ENCODE peak calls at places on chromosomes 5 and 9, in six cellular contexts. H is GM23248, A is neural progenitor cell, D is OCI-LY7, V is PC-3, Q is fibroblast of lung. G is an unnamed sample. For H3K4me1 and H3K9me3, the result is how much of the 10 kb centered on the place peaks cover.

GRCh38 chr5:181043285-181044092 is 3.4 kb downstream of the BTNL9 start:
- DNase-seq in A (no peak), Q (no peak), D (peak), H (no peak), V (peak), G (no peak)

GRCh38 chr5:31192442-31192841 is 1.0 kb upstream of the CDH6 start:
- DNase-seq in V (no peak), Q (no peak), D (no peak), H (no peak), A (peak), G (peak)

GRCh38 chr5:4246447-4246846 is 650.8 kb downstream of the IRX1 start:
- DNase-seq in A (no peak), D (no peak), Q (no peak), H (no peak), V (no peak), G (no peak)

GRCh38 chr9:131674425-131675421 is 65.2 kb downstream of the RAPGEF1 start:
- DNase-seq in D (peak), Q (no peak), A (no peak), V (no peak), H (no peak), G (no peak)

GRCh38 chr5:8769631-8770030 is 776.2 kb downstream of the SEMA5A start:
- DNase-seq in Q (no peak), V (peak), A (no peak), D (no peak), H (no peak), G (no peak)

GRCh38 chr5:87147441-87147840 is 120.2 kb upstream of the RASA1 start:
- DNase-seq in Q (no peak), V (no peak), H (peak), A (no peak), D (no peak), G (no peak)

GRCh38 chr5:53041740-53042139 is 52.6 kb downstream of the ITGA2 start:
- DNase-seq in Q (no peak), A (no peak), V (no peak), D (no peak), H (no peak), G (no peak)

GRCh38 chr5:117943120-117943519 is 1045.2 kb downstream of the DTWD2 start:
- DNase-seq in H (no peak), D (no peak), V (no peak), A (no peak), Q (no peak), G (no peak)

GRCh38 chr9:21506910-21507795 is 25.0 kb upstream of the IFNE start:
- DNase-seq in A (no peak), V (peak), Q (peak), D (no peak), H (peak), G (no peak)

GRCh38 chr9:35603506-35603985 is 1.5 kb upstream of the TESK1 start:
- DNase-seq in Q (peak), V (peak), D (no peak), A (no peak), H (peak), G (peak)

GRCh38 chr5:82164109-82164956 is 113.8 kb downstream of the RPS23 start:
- DNase-seq in D (no peak), V (peak), H (peak), A (no peak), Q (peak), G (no peak)

GRCh38 chr5:6705088-6705487 is 8.1 kb upstream of the TENT4A start:
- DNase-seq in A (no peak), Q (no peak), V (no peak), H (no peak), D (no peak), G (no peak)

GRCh38 chr5:56615750-56616149 is 199.6 kb upstream of the MAP3K1 start:
- DNase-seq in A (no peak), H (no peak), D (no peak), V (no peak), Q (peak), G (no peak)

GRCh38 chr5:67648201-67648671 is 451.6 kb upstream of the CD180 start:
- DNase-seq in A (no peak), D (no peak), H (peak), Q (peak), V (no peak), G (no peak)

GRCh38 chr9:98120476-98120875 is 1.5 kb upstream of the TRIM14 start:
- DNase-seq in Q (no peak), A (no peak), D (no peak), V (no peak), H (no peak), G (no peak)

GRCh38 chr9:108108802-108109448 is 619.4 kb upstream of the KLF4 start:
- DNase-seq in Q (peak), D (no peak), A (no peak), H (peak), V (peak), G (no peak)

GRCh38 chr9:123217148-123217585 is 51.2 kb downstream of the STRBP start:
- DNase-seq in Q (peak), D (no peak), H (no peak), A (no peak), V (no peak), G (peak)

GRCh38 chr5:96114736-96115466 is 153.2 kb upstream of the ELL2 start:
- DNase-seq in D (no peak), V (peak), H (peak), Q (peak), A (no peak), G (no peak)

GRCh38 chr9:96512240-96512639 is 62.3 kb downstream of the HABP4 start:
- DNase-seq in H (no peak), Q (no peak), D (no peak), V (no peak), A (no peak), G (no peak)

GRCh38 chr9:95772320-95773060 is 103.0 kb upstream of the ERCC6L2 start:
- DNase-seq in A (peak), D (no peak), V (peak), Q (peak), H (peak), G (peak)

GRCh38 chr5:127406326-127407121 is 110.9 kb upstream of the PRRC1 start:
- DNase-seq in D (no peak), H (no peak), V (no peak), Q (no peak), A (peak), G (no peak)

GRCh38 chr9:124008855-124009834 is 2.4 kb upstream of the LHX2 start:
- DNase-seq in D (no peak), A (peak), Q (no peak), V (no peak), H (no peak), G (peak)

GRCh38 chr9:85859751-85860150 is 81.2 kb upstream of the NAA35 start:
- DNase-seq in H (no peak), D (no peak), Q (no peak), V (peak), A (no peak), G (no peak)

GRCh38 chr5:138953370-138954256 is 78.5 kb upstream of the LRRTM2 start:
- DNase-seq in A (no peak), D (no peak), Q (peak), H (peak), V (no peak), G (peak)

GRCh38 chr9:77569335-77569734 is 78.8 kb downstream of the GNA14 start:
- DNase-seq in D (no peak), V (no peak), Q (no peak), H (no peak), A (no peak), G (no peak)

GRCh38 chr9:14372437-14373318 is 58.7 kb upstream of the NFIB start:
- DNase-seq in Q (peak), H (peak), V (peak), A (no peak), D (no peak), G (no peak)

GRCh38 chr5:156718985-156719384 is 131.1 kb upstream of the PPP1R2B start:
- DNase-seq in H (no peak), D (peak), Q (no peak), V (no peak), A (no peak), G (no peak)

GRCh38 chr9:35972093-35972492 is 14.1 kb upstream of the OR2S2 start:
- DNase-seq in V (no peak), H (no peak), D (no peak), A (peak), Q (no peak), G (peak)

GRCh38 chr5:96336351-96336985 is 96.6 kb downstream of the PCSK1 start:
- DNase-seq in H (peak), D (peak), Q (peak), V (peak), A (peak), G (peak)

GRCh38 chr5:124111886-124112285 is 599.9 kb downstream of the CSNK1G3 start:
- DNase-seq in A (no peak), V (peak), D (no peak), H (peak), Q (no peak), G (no peak)

GRCh38 chr5:14560091-14560595 is 21.4 kb upstream of the OTULINL start:
- DNase-seq in D (no peak), Q (no peak), A (peak), V (no peak), H (no peak), G (no peak)

GRCh38 chr9:4106744-4107143 is 193.1 kb downstream of the GLIS3 start:
- DNase-seq in V (no peak), A (no peak), D (no peak), H (peak), Q (peak), G (peak)

GRCh38 chr9:92133949-92134604 is 18.9 kb upstream of the SPTLC1 start:
- DNase-seq in Q (peak), V (peak), A (peak), D (peak), H (peak), G (peak)

GRCh38 chr9:33623658-33624586 is 99.9 kb downstream of the ANKRD18B start:
- DNase-seq in Q (peak), A (peak), H (peak), V (peak), D (peak), G (peak)

GRCh38 chr5:67058998-67059746 is 137.4 kb downstream of the CD180 start:
- DNase-seq in D (no peak), V (no peak), Q (no peak), H (peak), A (peak), G (no peak)

GRCh38 chr5:137649228-137649890 is 86.5 kb downstream of the KLHL3 start:
- DNase-seq in V (no peak), Q (peak), H (peak), D (no peak), A (no peak), G (peak)

GRCh38 chr5:31317642-31318041 is 124.2 kb downstream of the CDH6 start:
- DNase-seq in V (no peak), H (no peak), D (no peak), A (peak), Q (no peak), G (no peak)

GRCh38 chr9:113522858-113523257 is 59.3 kb downstream of the RGS3 start:
- DNase-seq in H (no peak), V (no peak), Q (no peak), A (no peak), D (no peak), G (no peak)
- H3K4me1 ChIP-seq in H (under half), V (under half), Q (under half), A (under half), D (half or more), G (under half)

GRCh38 chr9:93669116-93669957 is 93.0 kb downstream of the PHF2 start:
- DNase-seq in D (no peak), Q (no peak), A (no peak), V (no peak), H (peak), G (peak)
- H3K9me3 ChIP-seq in D (under half), Q (under half), A (under half), V (under half), H (under half), G (under half)

DNA sequence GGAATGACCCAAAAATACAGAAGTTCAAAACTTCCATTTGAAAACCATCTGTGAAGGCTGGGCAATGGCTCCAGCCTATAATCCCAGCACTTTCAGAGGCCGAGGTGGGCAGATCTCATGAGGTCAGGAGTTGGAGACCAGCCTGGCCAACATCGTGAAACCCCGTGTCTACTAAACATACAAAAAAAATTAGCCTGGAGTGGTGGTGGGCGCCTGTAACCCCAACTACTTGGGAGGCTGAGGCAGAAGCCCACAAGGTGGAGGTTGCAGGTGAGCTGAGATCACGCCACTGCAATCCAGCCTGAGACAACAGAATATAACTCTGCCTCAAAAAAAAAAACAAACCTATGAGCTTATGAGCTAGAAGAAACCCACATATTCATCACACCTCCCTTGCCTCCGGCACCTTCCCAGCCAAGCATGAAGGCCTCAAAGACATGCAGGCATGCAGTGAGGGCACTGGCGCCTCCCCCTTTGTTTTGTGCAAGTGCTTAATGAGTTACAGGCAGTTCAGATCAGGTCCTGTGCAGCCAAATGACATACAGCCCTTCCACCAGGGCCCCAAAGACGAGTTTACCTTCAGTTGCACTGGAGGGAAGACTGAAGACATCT is 9.9 kb downstream of the HNRNPH1 start:
- DNase-seq in V (no peak), Q (no peak), D (no peak), A (no peak), H (no peak), G (peak)
- H3K4me2 ChIP-seq in V (no peak), Q (no peak), D (no peak), A (no peak), H (no peak), G (no peak)

DNA sequence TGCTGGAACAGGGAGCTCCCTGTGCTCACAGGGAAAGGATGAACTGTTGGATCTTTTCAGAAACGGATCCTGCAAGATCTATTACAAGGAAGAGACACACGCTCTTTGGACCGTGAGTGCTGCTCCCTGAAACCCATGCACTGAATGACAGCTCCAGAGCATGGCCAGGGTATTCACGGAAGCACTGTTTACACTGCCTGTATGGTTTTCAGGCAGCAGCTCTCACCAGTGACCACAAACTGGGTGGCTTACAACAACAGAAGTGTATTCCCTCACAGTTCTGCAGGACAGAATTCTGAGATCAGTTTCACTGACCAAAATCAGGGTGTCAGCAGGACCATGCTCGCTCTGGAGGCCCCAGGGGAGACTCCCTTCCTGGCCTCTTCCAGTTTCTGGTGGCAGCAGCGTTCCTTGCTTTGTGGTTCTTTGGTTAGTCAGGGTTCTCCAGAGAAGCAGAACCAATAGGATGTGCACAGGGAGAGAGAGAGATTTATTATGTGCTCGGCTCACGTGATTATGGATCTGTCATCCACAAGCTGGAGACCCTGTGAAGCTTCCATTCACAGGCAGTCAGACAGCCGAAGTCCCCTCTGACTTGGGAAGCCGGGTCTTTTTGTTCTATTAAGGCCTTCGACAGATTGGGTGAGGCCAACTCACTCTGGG is 52.6 kb downstream of the SEMA4D start:
- DNase-seq in D (no peak), Q (no peak), V (no peak), H (no peak), A (no peak), G (no peak)
- H3K4me1 ChIP-seq in D (half or more), Q (under half), V (under half), H (under half), A (under half), G (under half)

GRCh38 chr5:141382469-141383294 is at the start of gene PCDHGA7:
- DNase-seq in A (no peak), Q (peak), D (peak), V (no peak), H (no peak), G (peak)

GRCh38 chr5:141384471-141385267 is 2.1 kb downstream of the PCDHGA7 start:
- DNase-seq in H (no peak), V (no peak), D (no peak), Q (no peak), A (no peak), G (no peak)

GRCh38 chr5:141388661-141389060 is 1.2 kb downstream of the PCDHGB4 start:
- DNase-seq in A (no peak), H (no peak), V (no peak), D (no peak), Q (no peak), G (no peak)

DNA sequence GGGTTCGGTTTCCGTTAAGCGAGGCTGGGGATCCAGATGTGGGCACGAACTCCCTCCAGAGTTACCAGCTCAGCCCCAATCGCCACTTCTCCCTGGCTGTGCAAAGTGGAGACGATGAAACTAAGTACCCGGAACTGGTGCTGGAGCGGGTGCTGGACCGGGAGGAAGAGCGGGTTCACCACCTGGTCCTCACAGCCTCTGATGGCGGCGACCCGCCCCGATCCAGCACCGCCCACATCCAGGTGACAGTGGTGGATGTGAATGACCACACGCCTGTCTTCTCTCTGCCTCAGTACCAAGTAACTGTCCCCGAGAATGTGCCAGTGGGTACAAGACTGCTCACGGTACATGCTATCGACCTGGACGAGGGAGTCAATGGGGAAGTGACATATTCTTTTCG is 803 bp downstream of the PCDHGA7 start:
- DNase-seq in H (no peak), Q (no peak), V (no peak), D (no peak), A (no peak), G (no peak)
- H3K9me3 ChIP-seq in H (under half), Q (under half), V (under half), D (under half), A (under half), G (under half)

GRCh38 chr5:135544666-135545045 is 8.9 kb upstream of the NEUROG1 start:
- DNase-seq in H (no peak), Q (no peak), V (no peak), D (no peak), A (peak), G (no peak)
- H3K4me2 ChIP-seq in H (peak), Q (peak), V (no peak), D (no peak), A (peak), G (peak)

GRCh38 chr5:72040513-72040912 is 66.8 kb upstream of the MAP1B start:
- DNase-seq in A (peak), D (no peak), Q (no peak), V (no peak), H (no peak), G (no peak)

GRCh38 chr5:72036951-72037350 is 70.3 kb upstream of the MAP1B start:
- DNase-seq in D (no peak), V (no peak), H (peak), Q (no peak), A (peak), G (no peak)

GRCh38 chr5:72034710-72035109 is 72.6 kb upstream of the MAP1B start:
- DNase-seq in D (no peak), Q (no peak), H (no peak), A (no peak), V (no peak), G (no peak)

GRCh38 chr5:72032769-72033168 is 74.5 kb upstream of the MAP1B start:
- DNase-seq in V (no peak), D (no peak), Q (no peak), H (no peak), A (peak), G (no peak)

DNA sequence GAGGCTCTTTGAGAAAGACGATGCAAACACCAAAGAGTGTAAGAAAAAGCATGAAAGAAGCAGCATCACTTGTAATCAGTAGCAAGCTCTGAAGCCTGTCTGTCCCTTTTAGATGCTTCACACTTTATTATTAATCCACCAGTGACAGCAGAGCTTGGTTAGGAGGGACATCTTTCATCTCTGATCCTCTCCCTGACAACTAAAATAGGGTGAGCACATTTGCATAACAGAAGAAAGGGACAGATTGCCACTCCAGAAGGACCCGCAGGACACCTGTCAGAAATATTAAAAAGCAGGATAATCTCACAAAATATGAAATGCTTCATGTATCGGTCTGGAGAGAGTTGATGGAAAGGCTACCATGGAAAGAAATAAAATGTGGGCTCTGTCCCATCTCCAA is 71.4 kb upstream of the MAP1B start:
- DNase-seq in V (no peak), H (no peak), A (no peak), D (no peak), Q (no peak), G (no peak)
- H3K4me1 ChIP-seq in V (under half), H (under half), A (half or more), D (under half), Q (under half), G (under half)

GRCh38 chr9:135644631-135645218 is 5.4 kb upstream of the GLT6D1 start:
- DNase-seq in D (no peak), Q (no peak), A (peak), H (no peak), V (no peak), G (no peak)
- H3K9me3 ChIP-seq in D (under half), Q (under half), A (under half), H (under half), V (under half), G (under half)

G was measured in osteoblast.